ENCODE peak calls at places on chromosomes 13 and 19, in four cellular contexts. W, H, T and C are unnamed samples.
A peak's percentile ranks its signal among the peaks of the same experiment; 100 is the strongest.

GRCh38 chr13:74644239-74644638 is 510.0 kb upstream of the KLF12 start:
- DNase-seq in W (no peak), T (peak; percentile 24), H (no peak), C (no peak)

GRCh38 chr13:90867336-90867683 is 480.2 kb upstream of the MIR17HG start:
- DNase-seq in W (no peak), H (peak; percentile 58), T (peak; percentile 27), C (peak; percentile 37)

GRCh38 chr13:100154835-100155463 is 66.1 kb downstream of the PCCA start:
- DNase-seq in H (no peak), T (no peak), W (no peak), C (no peak)

GRCh38 chr19:41203371-41203770 is 10.4 kb downstream of the CYP2S1 start:
- DNase-seq in H (no peak), T (no peak), W (no peak), C (no peak)

GRCh38 chr19:38057954-38058690 is 151.1 kb downstream of the SIPA1L3 start:
- DNase-seq in W (no peak), T (no peak), H (no peak), C (peak; percentile 62)

GRCh38 chr13:65530688-65531087 is 1699.4 kb downstream of the PCDH9 start:
- DNase-seq in H (no peak), W (no peak), T (no peak), C (no peak)

GRCh38 chr19:3478409-3479176 is 1.7 kb downstream of the SMIM24 start:
- DNase-seq in T (no peak), H (no peak), W (no peak), C (no peak)

GRCh38 chr19:3061214-3062161 is 807 bp downstream of the TLE5 start:
- DNase-seq in W (peak; percentile 84), H (no peak), T (peak; percentile 17), C (peak; percentile 86)

GRCh38 chr13:29939158-29939557 is 88.7 kb upstream of the UBL3 start:
- DNase-seq in H (no peak), T (no peak), W (no peak), C (no peak)

GRCh38 chr19:21221653-21222052 is 79.8 kb downstream of the ZNF431 start:
- DNase-seq in T (no peak), H (no peak), W (no peak), C (no peak)

GRCh38 chr19:16889429-16889882 is 657 bp downstream of the F2RL3 start:
- DNase-seq in T (no peak), H (no peak), W (peak; percentile 61), C (peak; percentile 90)

GRCh38 chr13:99182439-99182838 is 18.2 kb upstream of the UBAC2 start:
- DNase-seq in W (no peak), T (no peak), H (no peak), C (no peak)

GRCh38 chr19:21626091-21626490 is 120.7 kb downstream of the ZNF429 start:
- DNase-seq in T (no peak), W (no peak), H (no peak), C (no peak)

GRCh38 chr19:14416743-14417214 is 2.4 kb downstream of the DDX39A start:
- DNase-seq in H (no peak), W (no peak), T (no peak), C (no peak)

GRCh38 chr13:64675256-64675892 is 2554.8 kb downstream of the PCDH9 start:
- DNase-seq in T (peak; percentile 77), W (no peak), H (no peak), C (no peak)

GRCh38 chr19:35743640-35744306 is 1.4 kb downstream of the U2AF1L4 start:
- DNase-seq in W (no peak), T (no peak), H (no peak), C (no peak)

GRCh38 chr19:5113101-5113557 is 144.2 kb downstream of the KDM4B start:
- DNase-seq in W (no peak), T (peak; percentile 64), H (no peak), C (no peak)
- H3K36me3 ChIP-seq in W (peaks cover 42% of the 10 kb centered on the region), T (peaks cover 46% of the 10 kb centered on the region), H (no peaks in the 10 kb centered on the region), C (no peaks in the 10 kb centered on the region)

GRCh38 chr19:18904334-18905057 is 8.5 kb upstream of the CERS1 start:
- DNase-seq in H (no peak), W (no peak), T (no peak), C (no peak)
- H3K36me3 ChIP-seq in H (peaks cover 4% of the 10 kb centered on the region), W (peaks cover 83% of the 10 kb centered on the region), T (peaks cover 68% of the 10 kb centered on the region), C (peaks cover 63% of the 10 kb centered on the region)

DNA sequence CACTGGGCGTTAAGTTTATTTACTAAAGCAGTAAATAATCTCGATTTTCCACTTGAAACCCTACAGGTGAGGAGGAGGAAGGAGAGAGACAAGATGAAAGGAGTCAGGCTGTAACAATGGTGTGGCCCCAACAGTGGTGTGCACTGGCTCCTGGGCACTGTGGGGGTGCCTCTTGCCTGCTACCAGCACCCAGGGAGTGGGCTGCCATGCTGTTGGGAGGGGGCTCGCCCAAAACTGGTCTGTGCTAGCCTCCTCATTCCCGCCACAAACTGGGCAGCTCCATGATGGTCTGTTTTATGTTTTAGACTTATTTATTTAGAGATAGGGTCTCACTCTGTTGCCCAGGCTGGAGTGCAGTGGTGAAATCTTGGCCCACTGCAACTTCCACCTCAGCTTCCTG is 49.8 kb upstream of the SLC7A9 start:
- DNase-seq in H (no peak), T (no peak), W (no peak), C (no peak)
- H3K36me3 ChIP-seq in H (peaks cover 4% of the 10 kb centered on the region), T (peaks cover 23% of the 10 kb centered on the region), W (peaks cover 86% of the 10 kb centered on the region), C (peaks cover 28% of the 10 kb centered on the region)

DNA sequence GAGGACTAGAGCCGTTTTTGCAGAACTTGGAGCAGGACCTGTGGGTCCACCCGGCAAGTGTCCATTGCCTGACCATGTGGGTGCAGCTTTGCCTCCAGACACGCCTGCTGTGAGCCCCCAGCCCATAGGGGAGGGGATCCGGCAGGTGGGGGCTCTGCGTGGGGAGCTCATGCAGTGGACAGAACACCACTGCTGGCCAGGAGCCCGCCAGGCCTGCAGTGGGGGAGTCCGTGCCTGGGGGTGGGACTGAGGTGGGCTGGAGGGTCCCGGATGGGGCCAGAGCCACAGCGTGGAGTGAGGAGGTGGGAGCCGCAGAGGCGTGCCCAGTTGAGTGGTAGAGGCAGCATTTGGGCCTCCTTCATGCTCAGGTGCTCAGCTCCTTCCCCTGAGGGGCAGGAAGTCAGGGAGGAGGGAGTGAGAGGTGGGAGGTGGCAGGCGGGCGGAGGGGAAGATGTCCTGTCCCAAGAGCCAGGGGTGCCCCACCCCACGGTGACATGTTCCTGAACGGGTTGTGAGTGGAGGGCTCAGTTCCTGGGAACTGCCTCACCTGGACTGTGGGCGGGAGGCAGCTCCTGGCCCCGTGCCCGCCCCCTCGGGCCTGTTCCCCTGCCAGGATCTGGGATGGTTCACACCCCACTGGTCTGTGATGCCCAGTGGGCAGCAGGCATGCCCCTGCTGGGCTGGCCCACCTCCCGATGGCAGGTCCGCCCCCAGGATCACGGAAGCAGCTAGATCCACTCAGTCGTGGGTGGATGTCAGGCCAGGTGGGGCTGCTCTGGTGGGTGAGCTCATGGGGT is 8.8 kb downstream of the ADAT3 start:
- DNase-seq in T (no peak), W (no peak), H (no peak), C (no peak)
- H3K36me3 ChIP-seq in T (peaks cover 32% of the 10 kb centered on the region), W (peaks cover 47% of the 10 kb centered on the region), H (peaks cover 26% of the 10 kb centered on the region), C (peaks cover 29% of the 10 kb centered on the region)

GRCh38 chr19:10784257-10784656 is 51.8 kb downstream of the TMED1 start:
- DNase-seq in W (no peak), H (no peak), T (no peak), C (no peak)
- H3K36me3 ChIP-seq in W (peaks cover 100% of the 10 kb centered on the region), H (peaks cover 66% of the 10 kb centered on the region), T (peaks cover 66% of the 10 kb centered on the region), C (peaks cover 32% of the 10 kb centered on the region)

DNA sequence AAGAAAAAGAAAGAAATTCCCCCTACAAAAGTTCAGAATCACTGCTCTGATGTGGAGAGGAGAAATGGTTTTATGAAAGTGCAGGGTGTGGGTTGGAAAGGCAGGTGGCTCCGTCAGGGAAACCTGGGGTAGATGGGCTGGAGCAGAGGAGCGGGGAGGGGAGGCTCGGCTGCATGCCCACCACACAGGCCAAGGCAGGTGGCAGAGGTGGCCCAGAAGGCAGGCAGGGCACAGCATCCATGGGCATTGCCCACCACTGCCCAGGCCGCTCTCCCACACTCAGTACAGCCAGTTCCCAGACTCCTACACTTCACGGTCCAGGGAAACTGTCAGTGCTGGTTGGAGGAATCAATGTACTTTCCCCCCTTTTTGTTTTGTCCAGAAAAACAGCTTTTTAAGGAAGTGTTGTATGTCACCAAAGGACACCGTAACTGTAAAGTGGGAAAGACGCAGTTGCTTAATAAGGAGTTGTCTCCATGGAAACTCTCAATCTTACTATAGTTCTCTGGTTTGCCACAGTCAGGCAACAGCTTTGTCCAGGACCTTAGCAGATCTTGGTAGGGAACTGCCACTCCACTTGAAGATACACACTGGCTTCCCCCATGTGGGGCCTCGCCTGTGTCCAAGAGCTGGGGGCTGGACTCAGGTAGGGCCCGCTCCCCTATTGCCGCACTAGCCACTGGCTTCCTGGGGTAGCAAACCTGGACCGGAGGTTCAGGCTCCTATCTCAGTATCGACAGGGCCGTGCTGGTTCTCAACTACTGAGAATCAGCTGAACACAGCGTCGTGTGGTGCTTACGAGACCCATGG is 82.9 kb downstream of the RAB20 start:
- DNase-seq in H (no peak), T (no peak), W (no peak), C (no peak)
- H3K36me3 ChIP-seq in H (no peaks in the 10 kb centered on the region), T (peaks cover 78% of the 10 kb centered on the region), W (peaks cover 90% of the 10 kb centered on the region), C (peaks cover 16% of the 10 kb centered on the region)